ENCODE peak calls at places on chromosomes 1 and 21, in eight cellular contexts. One of them, this sample, is unnamed.

GRCh38 chr1:156346636-156347035 is 8.3 kb downstream of the TSACC start:
- DNase-seq in hippocampal formation: no peak
- DNase-seq in stomach: no peak
- DNase-seq in T-helper 1 cell: no peak
- DNase-seq in mucosa of gallbladder: no peak
- DNase-seq in colonic mucosa: no peak
- DNase-seq in psoas muscle: no peak
- DNase-seq in T-helper 9 cell: no peak
- DNase-seq in this sample: no peak

GRCh38 chr1:211897011-211897410 is 66.4 kb upstream of the LPGAT1 start:
- DNase-seq in hippocampal formation: no peak
- DNase-seq in stomach: no peak
- DNase-seq in T-helper 1 cell: no peak
- DNase-seq in mucosa of gallbladder: no peak
- DNase-seq in colonic mucosa: no peak
- DNase-seq in psoas muscle: no peak
- DNase-seq in T-helper 9 cell: no peak
- DNase-seq in this sample: no peak

GRCh38 chr1:86950712-86951111 is 36.3 kb downstream of the HS2ST1 start:
- DNase-seq in hippocampal formation: no peak
- DNase-seq in stomach: no peak
- DNase-seq in T-helper 1 cell: no peak
- DNase-seq in mucosa of gallbladder: no peak
- DNase-seq in colonic mucosa: no peak
- DNase-seq in psoas muscle: no peak
- DNase-seq in T-helper 9 cell: no peak
- DNase-seq in this sample: no peak

GRCh38 chr1:216632980-216633379 is 90.2 kb downstream of the ESRRG start:
- DNase-seq in hippocampal formation: no peak
- DNase-seq in stomach: no peak
- DNase-seq in T-helper 1 cell: no peak
- DNase-seq in mucosa of gallbladder: no peak
- DNase-seq in colonic mucosa: no peak
- DNase-seq in psoas muscle: no peak
- DNase-seq in T-helper 9 cell: no peak
- DNase-seq in this sample: no peak

GRCh38 chr21:29777155-29777554 is 162.6 kb downstream of the GRIK1 start:
- DNase-seq in hippocampal formation: no peak
- DNase-seq in stomach: no peak
- DNase-seq in T-helper 1 cell: no peak
- DNase-seq in mucosa of gallbladder: no peak
- DNase-seq in colonic mucosa: no peak
- DNase-seq in psoas muscle: no peak
- DNase-seq in T-helper 9 cell: no peak
- DNase-seq in this sample: no peak

GRCh38 chr1:153957744-153958110 is 685 bp downstream of the CRTC2 start:
- DNase-seq in hippocampal formation: no peak
- DNase-seq in stomach: no peak
- DNase-seq in T-helper 1 cell: peak
- DNase-seq in mucosa of gallbladder: no peak
- DNase-seq in colonic mucosa: peak
- DNase-seq in psoas muscle: no peak
- DNase-seq in T-helper 9 cell: no peak
- DNase-seq in this sample: no peak

GRCh38 chr1:203888807-203889251 is 27.4 kb downstream of the SNRPE start:
- DNase-seq in hippocampal formation: no peak
- DNase-seq in stomach: no peak
- DNase-seq in T-helper 1 cell: no peak
- DNase-seq in mucosa of gallbladder: no peak
- DNase-seq in colonic mucosa: no peak
- DNase-seq in psoas muscle: no peak
- DNase-seq in T-helper 9 cell: no peak
- DNase-seq in this sample: no peak

GRCh38 chr1:109191377-109191776 is 22.3 kb upstream of the SARS1 start:
- DNase-seq in hippocampal formation: no peak
- DNase-seq in stomach: no peak
- DNase-seq in T-helper 1 cell: no peak
- DNase-seq in mucosa of gallbladder: no peak
- DNase-seq in colonic mucosa: no peak
- DNase-seq in psoas muscle: no peak
- DNase-seq in T-helper 9 cell: no peak
- DNase-seq in this sample: no peak

GRCh38 chr1:25256578-25257129 is 9.4 kb upstream of the RSRP1 start:
- DNase-seq in hippocampal formation: no peak
- DNase-seq in stomach: no peak
- DNase-seq in T-helper 1 cell: no peak
- DNase-seq in mucosa of gallbladder: no peak
- DNase-seq in colonic mucosa: no peak
- DNase-seq in psoas muscle: no peak
- DNase-seq in T-helper 9 cell: no peak
- DNase-seq in this sample: no peak

GRCh38 chr1:175221548-175222175 is 29.1 kb upstream of the KIAA0040 start:
- DNase-seq in hippocampal formation: no peak
- DNase-seq in stomach: peak
- DNase-seq in T-helper 1 cell: no peak
- DNase-seq in mucosa of gallbladder: peak
- DNase-seq in colonic mucosa: peak
- DNase-seq in psoas muscle: no peak
- DNase-seq in T-helper 9 cell: no peak
- DNase-seq in this sample: peak

GRCh38 chr1:198693321-198693720 is 54.5 kb downstream of the PTPRC start:
- DNase-seq in hippocampal formation: no peak
- DNase-seq in stomach: no peak
- DNase-seq in T-helper 1 cell: no peak
- DNase-seq in mucosa of gallbladder: no peak
- DNase-seq in colonic mucosa: no peak
- DNase-seq in psoas muscle: no peak
- DNase-seq in T-helper 9 cell: no peak
- DNase-seq in this sample: no peak

GRCh38 chr1:111960971-111961370 is 28.5 kb downstream of the KCND3 start:
- DNase-seq in hippocampal formation: no peak
- DNase-seq in stomach: no peak
- DNase-seq in T-helper 1 cell: no peak
- DNase-seq in mucosa of gallbladder: no peak
- DNase-seq in colonic mucosa: no peak
- DNase-seq in psoas muscle: no peak
- DNase-seq in T-helper 9 cell: no peak
- DNase-seq in this sample: no peak

GRCh38 chr21:38756746-38757145 is 49.0 kb upstream of the ETS2 start:
- DNase-seq in hippocampal formation: no peak
- DNase-seq in stomach: no peak
- DNase-seq in T-helper 1 cell: no peak
- DNase-seq in mucosa of gallbladder: no peak
- DNase-seq in colonic mucosa: no peak
- DNase-seq in psoas muscle: no peak
- DNase-seq in T-helper 9 cell: no peak
- DNase-seq in this sample: no peak

GRCh38 chr1:1924849-1925248 is 5.8 kb upstream of the TMEM52 start:
- DNase-seq in hippocampal formation: no peak
- DNase-seq in stomach: no peak
- DNase-seq in T-helper 1 cell: no peak
- DNase-seq in mucosa of gallbladder: no peak
- DNase-seq in colonic mucosa: no peak
- DNase-seq in psoas muscle: peak
- DNase-seq in T-helper 9 cell: no peak
- DNase-seq in this sample: no peak

GRCh38 chr1:205217418-205217817 is 5.9 kb upstream of the DSTYK start:
- DNase-seq in hippocampal formation: no peak
- DNase-seq in stomach: no peak
- DNase-seq in T-helper 1 cell: no peak
- DNase-seq in mucosa of gallbladder: no peak
- DNase-seq in colonic mucosa: no peak
- DNase-seq in psoas muscle: no peak
- DNase-seq in T-helper 9 cell: no peak
- DNase-seq in this sample: no peak

GRCh38 chr1:177010246-177010825 is 154.2 kb downstream of the ASTN1 start:
- DNase-seq in hippocampal formation: no peak
- DNase-seq in stomach: no peak
- DNase-seq in T-helper 1 cell: no peak
- DNase-seq in mucosa of gallbladder: no peak
- DNase-seq in colonic mucosa: no peak
- DNase-seq in psoas muscle: no peak
- DNase-seq in T-helper 9 cell: no peak
- DNase-seq in this sample: no peak

GRCh38 chr1:3067301-3067670 is 1.7 kb upstream of the PRDM16 start:
- DNase-seq in hippocampal formation: no peak
- DNase-seq in stomach: no peak
- DNase-seq in T-helper 1 cell: no peak
- DNase-seq in mucosa of gallbladder: no peak
- DNase-seq in colonic mucosa: no peak
- DNase-seq in psoas muscle: peak
- DNase-seq in T-helper 9 cell: no peak
- DNase-seq in this sample: peak

GRCh38 chr1:218529691-218530310 is 184.7 kb downstream of the TGFB2 start:
- DNase-seq in hippocampal formation: no peak
- DNase-seq in stomach: no peak
- DNase-seq in T-helper 1 cell: no peak
- DNase-seq in mucosa of gallbladder: no peak
- DNase-seq in colonic mucosa: no peak
- DNase-seq in psoas muscle: no peak
- DNase-seq in T-helper 9 cell: no peak
- DNase-seq in this sample: no peak

GRCh38 chr1:160359559-160360226 is 7.2 kb upstream of the NHLH1 start:
- DNase-seq in hippocampal formation: no peak
- DNase-seq in stomach: no peak
- DNase-seq in T-helper 1 cell: no peak
- DNase-seq in mucosa of gallbladder: no peak
- DNase-seq in colonic mucosa: no peak
- DNase-seq in psoas muscle: no peak
- DNase-seq in T-helper 9 cell: no peak
- DNase-seq in this sample: no peak

GRCh38 chr1:92989253-92989652 is 28.0 kb upstream of the DIPK1A start:
- DNase-seq in hippocampal formation: no peak
- DNase-seq in stomach: no peak
- DNase-seq in T-helper 1 cell: no peak
- DNase-seq in mucosa of gallbladder: no peak
- DNase-seq in colonic mucosa: no peak
- DNase-seq in psoas muscle: no peak
- DNase-seq in T-helper 9 cell: no peak
- DNase-seq in this sample: no peak

GRCh38 chr1:88302843-88303486 is 381.1 kb upstream of the PKN2 start:
- DNase-seq in hippocampal formation: no peak
- DNase-seq in stomach: no peak
- DNase-seq in T-helper 1 cell: no peak
- DNase-seq in mucosa of gallbladder: peak
- DNase-seq in colonic mucosa: no peak
- DNase-seq in psoas muscle: no peak
- DNase-seq in T-helper 9 cell: no peak
- DNase-seq in this sample: no peak

GRCh38 chr1:164785841-164786534 is 227.0 kb downstream of the PBX1 start:
- DNase-seq in hippocampal formation: no peak
- DNase-seq in stomach: no peak
- DNase-seq in T-helper 1 cell: no peak
- DNase-seq in mucosa of gallbladder: no peak
- DNase-seq in colonic mucosa: no peak
- DNase-seq in psoas muscle: no peak
- DNase-seq in T-helper 9 cell: no peak
- DNase-seq in this sample: no peak

GRCh38 chr1:19621274-19621950 is 22.7 kb upstream of the NBL1 start:
- DNase-seq in hippocampal formation: no peak
- DNase-seq in stomach: no peak
- DNase-seq in T-helper 1 cell: no peak
- DNase-seq in mucosa of gallbladder: no peak
- DNase-seq in colonic mucosa: no peak
- DNase-seq in psoas muscle: no peak
- DNase-seq in T-helper 9 cell: no peak
- DNase-seq in this sample: no peak

GRCh38 chr1:27299385-27300252 is 22.3 kb upstream of the TMEM222 start:
- DNase-seq in hippocampal formation: peak
- DNase-seq in stomach: peak
- DNase-seq in T-helper 1 cell: no peak
- DNase-seq in mucosa of gallbladder: peak
- DNase-seq in colonic mucosa: peak
- DNase-seq in psoas muscle: peak
- DNase-seq in T-helper 9 cell: no peak
- DNase-seq in this sample: peak

GRCh38 chr1:112165375-112165774 is 175.9 kb upstream of the KCND3 start:
- DNase-seq in hippocampal formation: no peak
- DNase-seq in stomach: no peak
- DNase-seq in T-helper 1 cell: no peak
- DNase-seq in mucosa of gallbladder: no peak
- DNase-seq in colonic mucosa: no peak
- DNase-seq in psoas muscle: no peak
- DNase-seq in T-helper 9 cell: no peak
- DNase-seq in this sample: no peak

GRCh38 chr1:8011016-8011415 is 15.1 kb downstream of the ERRFI1 start:
- DNase-seq in hippocampal formation: no peak
- DNase-seq in stomach: no peak
- DNase-seq in T-helper 1 cell: no peak
- DNase-seq in mucosa of gallbladder: no peak
- DNase-seq in colonic mucosa: no peak
- DNase-seq in psoas muscle: peak
- DNase-seq in T-helper 9 cell: no peak
- DNase-seq in this sample: no peak

GRCh38 chr1:235597867-235598553 is 51.6 kb downstream of the GNG4 start:
- DNase-seq in hippocampal formation: no peak
- DNase-seq in stomach: no peak
- DNase-seq in T-helper 1 cell: no peak
- DNase-seq in mucosa of gallbladder: no peak
- DNase-seq in colonic mucosa: no peak
- DNase-seq in psoas muscle: no peak
- DNase-seq in T-helper 9 cell: no peak
- DNase-seq in this sample: no peak

GRCh38 chr21:37787456-37787855 is 128.8 kb downstream of the KCNJ6 start:
- DNase-seq in hippocampal formation: no peak
- DNase-seq in stomach: no peak
- DNase-seq in T-helper 1 cell: no peak
- DNase-seq in mucosa of gallbladder: no peak
- DNase-seq in colonic mucosa: no peak
- DNase-seq in psoas muscle: no peak
- DNase-seq in T-helper 9 cell: no peak
- DNase-seq in this sample: no peak

GRCh38 chr1:215119719-215120118 is 37.2 kb downstream of the KCNK2 start:
- DNase-seq in hippocampal formation: no peak
- DNase-seq in stomach: no peak
- DNase-seq in T-helper 1 cell: no peak
- DNase-seq in mucosa of gallbladder: no peak
- DNase-seq in colonic mucosa: no peak
- DNase-seq in psoas muscle: no peak
- DNase-seq in T-helper 9 cell: no peak
- DNase-seq in this sample: no peak

GRCh38 chr1:58819719-58820118 is 35.9 kb upstream of the JUN start:
- DNase-seq in hippocampal formation: no peak
- DNase-seq in stomach: no peak
- DNase-seq in T-helper 1 cell: no peak
- DNase-seq in mucosa of gallbladder: no peak
- DNase-seq in colonic mucosa: no peak
- DNase-seq in psoas muscle: no peak
- DNase-seq in T-helper 9 cell: no peak
- DNase-seq in this sample: no peak

GRCh38 chr1:19645544-19646252 is 1.6 kb downstream of the NBL1 start:
- DNase-seq in hippocampal formation: no peak
- DNase-seq in stomach: no peak
- DNase-seq in T-helper 1 cell: no peak
- DNase-seq in mucosa of gallbladder: no peak
- DNase-seq in colonic mucosa: peak
- DNase-seq in psoas muscle: no peak
- DNase-seq in T-helper 9 cell: no peak
- DNase-seq in this sample: no peak

GRCh38 chr1:91891486-91891885 is 5.5 kb upstream of the TGFBR3 start:
- DNase-seq in hippocampal formation: no peak
- DNase-seq in stomach: no peak
- DNase-seq in T-helper 1 cell: no peak
- DNase-seq in mucosa of gallbladder: no peak
- DNase-seq in colonic mucosa: no peak
- DNase-seq in psoas muscle: no peak
- DNase-seq in T-helper 9 cell: no peak
- DNase-seq in this sample: no peak

GRCh38 chr1:89821322-89822108 is 683 bp downstream of the LRRC8D start:
- DNase-seq in hippocampal formation: peak
- DNase-seq in stomach: peak
- DNase-seq in T-helper 1 cell: peak
- DNase-seq in mucosa of gallbladder: peak
- DNase-seq in colonic mucosa: peak
- DNase-seq in psoas muscle: peak
- DNase-seq in T-helper 9 cell: peak
- DNase-seq in this sample: peak

GRCh38 chr1:58580186-58580585 is 3.1 kb upstream of the TACSTD2 start:
- DNase-seq in hippocampal formation: peak
- DNase-seq in stomach: no peak
- DNase-seq in T-helper 1 cell: no peak
- DNase-seq in mucosa of gallbladder: no peak
- DNase-seq in colonic mucosa: no peak
- DNase-seq in psoas muscle: no peak
- DNase-seq in T-helper 9 cell: no peak
- DNase-seq in this sample: no peak